ENCODE peak calls at places on chromosomes 4 and X, in ten cellular contexts. One of them, this sample, is unnamed.
A peak's percentile ranks its signal among the peaks of the same experiment; 100 is the strongest.

GRCh38 chrX:22628275-22628674 is 355.6 kb downstream of the CBLL2 start:
- DNase-seq in H1: no peak
- DNase-seq in lower lobe of right lung: no peak
- DNase-seq in tibial artery: no peak
- DNase-seq in left ventricle myocardium inferior: no peak
- DNase-seq in neuronal stem cell: no peak
- DNase-seq in BE2C: no peak
- DNase-seq in mucosa of descending colon: no peak
- DNase-seq in CD4-positive, alpha-beta memory T cell: no peak
- DNase-seq in A549: no peak
- DNase-seq in this sample: no peak

GRCh38 chrX:74534569-74535038 is 79.8 kb downstream of the RLIM start:
- DNase-seq in A549: no peak
- DNase-seq in mucosa of descending colon: no peak
- DNase-seq in neuronal stem cell: no peak
- DNase-seq in lower lobe of right lung: no peak
- DNase-seq in tibial artery: no peak
- DNase-seq in CD4-positive, alpha-beta memory T cell: no peak
- DNase-seq in BE2C: no peak
- DNase-seq in H1: no peak
- DNase-seq in left ventricle myocardium inferior: no peak
- DNase-seq in this sample: no peak

GRCh38 chr4:173257732-173258717 is 76.1 kb downstream of the HMGB2 start:
- DNase-seq in lower lobe of right lung: peak; percentile 51
- DNase-seq in mucosa of descending colon: no peak
- DNase-seq in neuronal stem cell: peak; percentile 54
- DNase-seq in left ventricle myocardium inferior: peak; percentile 46
- DNase-seq in A549: peak; percentile 5
- DNase-seq in tibial artery: peak; percentile 48
- DNase-seq in CD4-positive, alpha-beta memory T cell: peak; percentile 46
- DNase-seq in H1: no peak
- DNase-seq in BE2C: peak; percentile 68
- DNase-seq in this sample: peak; percentile 63

GRCh38 chr4:111475001-111475400 is 670.3 kb upstream of the FAM241A start:
- DNase-seq in mucosa of descending colon: no peak
- DNase-seq in A549: no peak
- DNase-seq in lower lobe of right lung: no peak
- DNase-seq in BE2C: peak; percentile 56
- DNase-seq in CD4-positive, alpha-beta memory T cell: no peak
- DNase-seq in neuronal stem cell: peak; percentile 38
- DNase-seq in H1: peak; percentile 63
- DNase-seq in left ventricle myocardium inferior: no peak
- DNase-seq in tibial artery: no peak
- DNase-seq in this sample: peak; percentile 53

GRCh38 chrX:2474280-2474962 is 26.4 kb downstream of the DHRSX start:
- DNase-seq in H1: peak; percentile 48
- DNase-seq in CD4-positive, alpha-beta memory T cell: no peak
- DNase-seq in BE2C: no peak
- DNase-seq in tibial artery: no peak
- DNase-seq in left ventricle myocardium inferior: no peak
- DNase-seq in A549: no peak
- DNase-seq in lower lobe of right lung: peak; percentile 20
- DNase-seq in neuronal stem cell: no peak
- DNase-seq in mucosa of descending colon: no peak
- DNase-seq in this sample: no peak

GRCh38 chr4:144734522-144734921 is 88.6 kb downstream of the HHIP start:
- DNase-seq in lower lobe of right lung: no peak
- DNase-seq in tibial artery: no peak
- DNase-seq in BE2C: no peak
- DNase-seq in A549: no peak
- DNase-seq in left ventricle myocardium inferior: no peak
- DNase-seq in H1: no peak
- DNase-seq in mucosa of descending colon: no peak
- DNase-seq in CD4-positive, alpha-beta memory T cell: no peak
- DNase-seq in neuronal stem cell: no peak
- DNase-seq in this sample: peak; percentile 53

GRCh38 chrX:83771664-83772063 is 89.3 kb upstream of the CYLC1 start:
- DNase-seq in H1: no peak
- DNase-seq in A549: no peak
- DNase-seq in BE2C: no peak
- DNase-seq in tibial artery: no peak
- DNase-seq in neuronal stem cell: no peak
- DNase-seq in CD4-positive, alpha-beta memory T cell: no peak
- DNase-seq in left ventricle myocardium inferior: no peak
- DNase-seq in mucosa of descending colon: no peak
- DNase-seq in lower lobe of right lung: no peak
- DNase-seq in this sample: no peak

GRCh38 chrX:50684871-50685270 is 129.1 kb downstream of the SHROOM4 start:
- DNase-seq in left ventricle myocardium inferior: no peak
- DNase-seq in tibial artery: no peak
- DNase-seq in BE2C: no peak
- DNase-seq in CD4-positive, alpha-beta memory T cell: no peak
- DNase-seq in lower lobe of right lung: no peak
- DNase-seq in neuronal stem cell: no peak
- DNase-seq in H1: no peak
- DNase-seq in mucosa of descending colon: no peak
- DNase-seq in A549: no peak
- DNase-seq in this sample: no peak

GRCh38 chr4:87416965-87417364 is 5.4 kb upstream of the NUDT9 start:
- DNase-seq in A549: no peak
- DNase-seq in lower lobe of right lung: no peak
- DNase-seq in BE2C: no peak
- DNase-seq in left ventricle myocardium inferior: no peak
- DNase-seq in CD4-positive, alpha-beta memory T cell: no peak
- DNase-seq in mucosa of descending colon: no peak
- DNase-seq in tibial artery: no peak
- DNase-seq in H1: no peak
- DNase-seq in neuronal stem cell: no peak
- DNase-seq in this sample: no peak

GRCh38 chr4:82380344-82380743 is 6.6 kb upstream of the HNRNPD start:
- DNase-seq in H1: no peak
- DNase-seq in CD4-positive, alpha-beta memory T cell: no peak
- DNase-seq in lower lobe of right lung: no peak
- DNase-seq in tibial artery: no peak
- DNase-seq in A549: no peak
- DNase-seq in neuronal stem cell: no peak
- DNase-seq in mucosa of descending colon: no peak
- DNase-seq in left ventricle myocardium inferior: peak; percentile 74
- DNase-seq in BE2C: peak; percentile 87
- DNase-seq in this sample: no peak

GRCh38 chr4:16532240-16532990 is 306.1 kb upstream of the TAPT1 start:
- DNase-seq in mucosa of descending colon: no peak
- DNase-seq in tibial artery: peak; percentile 28
- DNase-seq in lower lobe of right lung: no peak
- DNase-seq in A549: no peak
- DNase-seq in CD4-positive, alpha-beta memory T cell: no peak
- DNase-seq in BE2C: no peak
- DNase-seq in H1: no peak
- DNase-seq in neuronal stem cell: no peak
- DNase-seq in left ventricle myocardium inferior: no peak
- DNase-seq in this sample: peak; percentile 91

GRCh38 chr4:182242793-182243192 is 409 bp upstream of the TENM3 start:
- DNase-seq in tibial artery: no peak
- DNase-seq in CD4-positive, alpha-beta memory T cell: no peak
- DNase-seq in lower lobe of right lung: no peak
- DNase-seq in H1: no peak
- DNase-seq in mucosa of descending colon: no peak
- DNase-seq in left ventricle myocardium inferior: no peak
- DNase-seq in neuronal stem cell: no peak
- DNase-seq in A549: no peak
- DNase-seq in BE2C: no peak
- DNase-seq in this sample: peak; percentile 26

GRCh38 chr4:1520145-1520661 is 114.0 kb upstream of the NKX1-1 start:
- DNase-seq in CD4-positive, alpha-beta memory T cell: no peak
- DNase-seq in A549: no peak
- DNase-seq in left ventricle myocardium inferior: no peak
- DNase-seq in tibial artery: no peak
- DNase-seq in BE2C: peak; percentile 4
- DNase-seq in lower lobe of right lung: peak; percentile 38
- DNase-seq in neuronal stem cell: no peak
- DNase-seq in mucosa of descending colon: peak; percentile 48
- DNase-seq in H1: no peak
- DNase-seq in this sample: no peak

GRCh38 chr4:125187621-125188176 is 127.1 kb upstream of the FAT4 start:
- DNase-seq in neuronal stem cell: no peak
- DNase-seq in CD4-positive, alpha-beta memory T cell: no peak
- DNase-seq in tibial artery: no peak
- DNase-seq in A549: no peak
- DNase-seq in BE2C: peak; percentile 14
- DNase-seq in lower lobe of right lung: no peak
- DNase-seq in mucosa of descending colon: no peak
- DNase-seq in left ventricle myocardium inferior: peak; percentile 19
- DNase-seq in H1: no peak
- DNase-seq in this sample: peak; percentile 66

GRCh38 chrX:54045563-54046228 is 1.4 kb upstream of the PHF8 start:
- DNase-seq in neuronal stem cell: no peak
- DNase-seq in H1: no peak
- DNase-seq in BE2C: no peak
- DNase-seq in mucosa of descending colon: no peak
- DNase-seq in CD4-positive, alpha-beta memory T cell: no peak
- DNase-seq in left ventricle myocardium inferior: no peak
- DNase-seq in A549: no peak
- DNase-seq in tibial artery: no peak
- DNase-seq in lower lobe of right lung: no peak
- DNase-seq in this sample: no peak

GRCh38 chrX:30228526-30228925 is 1.9 kb upstream of the MAGEB3 start:
- DNase-seq in mucosa of descending colon: no peak
- DNase-seq in tibial artery: no peak
- DNase-seq in H1: no peak
- DNase-seq in A549: no peak
- DNase-seq in neuronal stem cell: no peak
- DNase-seq in BE2C: no peak
- DNase-seq in left ventricle myocardium inferior: no peak
- DNase-seq in CD4-positive, alpha-beta memory T cell: no peak
- DNase-seq in lower lobe of right lung: no peak
- DNase-seq in this sample: no peak

GRCh38 chr4:67988986-67989385 is 25.7 kb upstream of the TMPRSS11A start:
- DNase-seq in A549: no peak
- DNase-seq in tibial artery: no peak
- DNase-seq in CD4-positive, alpha-beta memory T cell: no peak
- DNase-seq in lower lobe of right lung: no peak
- DNase-seq in H1: no peak
- DNase-seq in mucosa of descending colon: no peak
- DNase-seq in neuronal stem cell: no peak
- DNase-seq in BE2C: no peak
- DNase-seq in left ventricle myocardium inferior: no peak
- DNase-seq in this sample: no peak

DNA sequence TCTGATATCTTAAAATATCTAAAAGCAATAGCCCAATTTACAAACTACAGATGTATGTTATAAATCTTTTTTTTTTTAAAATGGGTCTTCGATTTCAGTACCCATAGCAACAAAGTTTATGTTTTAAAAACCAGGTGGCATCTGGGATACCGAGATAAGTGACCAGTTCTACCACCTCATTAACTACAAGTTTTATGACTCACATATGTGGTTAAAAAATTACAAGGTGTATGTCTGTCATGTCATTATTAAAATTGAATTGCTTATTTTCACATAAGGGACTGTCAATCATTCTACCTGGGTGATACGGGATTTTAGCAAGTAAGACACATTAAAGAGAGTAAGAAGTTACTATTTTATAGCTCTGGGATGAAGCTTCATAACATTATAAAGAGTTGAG is 192.0 kb upstream of the ETNPPL start:
- DNase-seq in H1: no peak
- DNase-seq in neuronal stem cell: no peak
- DNase-seq in lower lobe of right lung: no peak
- DNase-seq in mucosa of descending colon: no peak
- DNase-seq in tibial artery: no peak
- DNase-seq in left ventricle myocardium inferior: no peak
- DNase-seq in CD4-positive, alpha-beta memory T cell: no peak
- DNase-seq in BE2C: no peak
- DNase-seq in A549: no peak
- DNase-seq in this sample: no peak
- H3K4me3 ChIP-seq in H1: no peak overlapping the region
- H3K4me3 ChIP-seq in neuronal stem cell: no peak overlapping the region
- H3K4me3 ChIP-seq in lower lobe of right lung: no peak overlapping the region
- H3K4me3 ChIP-seq in mucosa of descending colon: no peak overlapping the region
- H3K4me3 ChIP-seq in tibial artery: no peak overlapping the region
- H3K4me3 ChIP-seq in left ventricle myocardium inferior: no peak overlapping the region
- H3K4me3 ChIP-seq in CD4-positive, alpha-beta memory T cell: no peak overlapping the region
- H3K4me3 ChIP-seq in BE2C: no peak overlapping the region
- H3K4me3 ChIP-seq in A549: no peak overlapping the region
- H3K4me3 ChIP-seq in this sample: no peak overlapping the region

GRCh38 chrX:72366178-72366577 is 60.5 kb upstream of the CITED1 start:
- DNase-seq in neuronal stem cell: no peak
- DNase-seq in tibial artery: no peak
- DNase-seq in CD4-positive, alpha-beta memory T cell: no peak
- DNase-seq in left ventricle myocardium inferior: no peak
- DNase-seq in lower lobe of right lung: no peak
- DNase-seq in A549: no peak
- DNase-seq in BE2C: no peak
- DNase-seq in H1: no peak
- DNase-seq in mucosa of descending colon: no peak
- DNase-seq in this sample: peak; percentile 23
- H3K4me3 ChIP-seq in neuronal stem cell: no peak overlapping the region
- H3K4me3 ChIP-seq in tibial artery: no peak overlapping the region
- H3K4me3 ChIP-seq in CD4-positive, alpha-beta memory T cell: no peak overlapping the region
- H3K4me3 ChIP-seq in left ventricle myocardium inferior: no peak overlapping the region
- H3K4me3 ChIP-seq in lower lobe of right lung: no peak overlapping the region
- H3K4me3 ChIP-seq in A549: no peak overlapping the region
- H3K4me3 ChIP-seq in BE2C: no peak overlapping the region
- H3K4me3 ChIP-seq in H1: no peak overlapping the region
- H3K4me3 ChIP-seq in mucosa of descending colon: no peak overlapping the region
- H3K4me3 ChIP-seq in this sample: no peak overlapping the region

GRCh38 chr4:141311805-141312204 is 91.1 kb downstream of the ZNF330 start:
- DNase-seq in BE2C: no peak
- DNase-seq in tibial artery: no peak
- DNase-seq in H1: no peak
- DNase-seq in A549: no peak
- DNase-seq in left ventricle myocardium inferior: no peak
- DNase-seq in lower lobe of right lung: no peak
- DNase-seq in CD4-positive, alpha-beta memory T cell: no peak
- DNase-seq in neuronal stem cell: no peak
- DNase-seq in mucosa of descending colon: no peak
- DNase-seq in this sample: no peak
- H3K4me3 ChIP-seq in BE2C: no peak overlapping the region
- H3K4me3 ChIP-seq in tibial artery: no peak overlapping the region
- H3K4me3 ChIP-seq in H1: no peak overlapping the region
- H3K4me3 ChIP-seq in A549: no peak overlapping the region
- H3K4me3 ChIP-seq in left ventricle myocardium inferior: no peak overlapping the region
- H3K4me3 ChIP-seq in lower lobe of right lung: no peak overlapping the region
- H3K4me3 ChIP-seq in CD4-positive, alpha-beta memory T cell: no peak overlapping the region
- H3K4me3 ChIP-seq in neuronal stem cell: no peak overlapping the region
- H3K4me3 ChIP-seq in mucosa of descending colon: no peak overlapping the region
- H3K4me3 ChIP-seq in this sample: no peak overlapping the region

DNA sequence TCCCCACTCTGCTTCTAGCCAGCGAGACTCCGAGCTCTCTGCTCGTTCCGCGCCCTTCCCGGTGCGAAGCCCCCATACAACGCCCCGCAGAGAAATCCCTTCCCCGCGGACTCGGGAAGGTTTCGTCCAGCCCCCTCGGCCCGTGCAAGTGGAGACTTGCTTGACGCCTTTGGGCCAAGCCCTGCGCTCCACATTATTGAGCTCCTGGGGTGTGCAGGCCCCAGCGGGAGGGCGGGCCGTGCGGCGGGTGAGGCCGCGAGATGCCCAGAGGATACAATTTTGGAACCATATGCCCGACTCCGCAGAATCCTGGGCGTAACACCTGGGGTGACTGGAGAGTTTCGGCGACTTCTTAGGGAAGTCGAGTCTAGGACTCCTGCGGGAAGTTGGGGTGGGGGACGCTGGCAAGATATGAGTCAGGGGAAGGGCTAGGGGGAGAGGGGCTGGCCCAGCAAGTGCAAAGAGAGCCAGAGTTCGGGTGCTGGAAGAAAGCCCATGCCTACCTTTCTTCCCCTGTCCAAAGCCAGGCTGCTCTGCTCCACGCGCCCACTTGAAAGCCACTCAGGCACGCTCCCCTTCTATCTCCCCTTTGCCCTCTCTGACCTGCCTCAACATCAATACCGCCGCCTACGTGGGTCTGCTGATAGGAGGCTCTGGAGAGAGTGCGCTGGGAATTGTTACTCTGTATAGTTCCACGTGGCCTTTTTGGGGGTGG is 1.1 kb upstream of the ELF4 start:
- DNase-seq in A549: no peak
- DNase-seq in neuronal stem cell: no peak
- DNase-seq in CD4-positive, alpha-beta memory T cell: no peak
- DNase-seq in lower lobe of right lung: no peak
- DNase-seq in left ventricle myocardium inferior: no peak
- DNase-seq in BE2C: no peak
- DNase-seq in tibial artery: no peak
- DNase-seq in H1: peak; percentile 48
- DNase-seq in mucosa of descending colon: peak; percentile 60
- DNase-seq in this sample: no peak
- H3K4me3 ChIP-seq in A549: peak overlapping the region; percentile 98
- H3K4me3 ChIP-seq in neuronal stem cell: no peak overlapping the region
- H3K4me3 ChIP-seq in CD4-positive, alpha-beta memory T cell: no peak overlapping the region
- H3K4me3 ChIP-seq in lower lobe of right lung: peak overlapping the region; percentile 66
- H3K4me3 ChIP-seq in left ventricle myocardium inferior: peak overlapping the region; percentile 72
- H3K4me3 ChIP-seq in BE2C: no peak overlapping the region
- H3K4me3 ChIP-seq in tibial artery: peak overlapping the region; percentile 84
- H3K4me3 ChIP-seq in H1: peak overlapping the region; percentile 32
- H3K4me3 ChIP-seq in mucosa of descending colon: no peak overlapping the region
- H3K4me3 ChIP-seq in this sample: peak overlapping the region; percentile 18